ENCODE peak calls at places on chromosomes 12 and 14, in four cellular contexts. One of them, this sample, is unnamed.

GRCh38 chr12:30796508-30796780 is 41.7 kb upstream of the CAPRIN2 start:
- DNase-seq in K562: peak
- DNase-seq in HepG2: no peak
- DNase-seq in GM12878: no peak
- DNase-seq in this sample: peak

GRCh38 chr12:108899145-108899544 is 19.3 kb downstream of the DAO start:
- DNase-seq in K562: no peak
- DNase-seq in GM12878: no peak
- DNase-seq in HepG2: no peak
- DNase-seq in this sample: no peak

GRCh38 chr14:28142400-28143015 is 624.1 kb upstream of the FOXG1 start:
- DNase-seq in HepG2: no peak
- DNase-seq in GM12878: no peak
- DNase-seq in K562: no peak
- DNase-seq in this sample: peak

GRCh38 chr14:72513994-72514659 is 379.8 kb downstream of the DPF3 start:
- DNase-seq in K562: peak
- DNase-seq in HepG2: peak
- DNase-seq in GM12878: no peak
- DNase-seq in this sample: peak

GRCh38 chr12:115075552-115076170 is 391.7 kb upstream of the TBX3 start:
- DNase-seq in K562: peak
- DNase-seq in HepG2: no peak
- DNase-seq in GM12878: no peak
- DNase-seq in this sample: no peak

GRCh38 chr14:24441904-24442239 is 704 bp downstream of the SDR39U1 start:
- DNase-seq in GM12878: no peak
- DNase-seq in HepG2: no peak
- DNase-seq in K562: no peak
- DNase-seq in this sample: no peak

GRCh38 chr14:33986804-33987203 is 35.9 kb upstream of the EGLN3 start:
- DNase-seq in GM12878: no peak
- DNase-seq in K562: no peak
- DNase-seq in HepG2: no peak
- DNase-seq in this sample: no peak

GRCh38 chr14:73755434-73756014 is 41.3 kb upstream of the PNMA1 start:
- DNase-seq in GM12878: no peak
- DNase-seq in HepG2: no peak
- DNase-seq in K562: peak
- DNase-seq in this sample: no peak

GRCh38 chr12:132427177-132427725 is 62.7 kb upstream of the FBRSL1 start:
- DNase-seq in K562: no peak
- DNase-seq in GM12878: no peak
- DNase-seq in HepG2: no peak
- DNase-seq in this sample: no peak

GRCh38 chr12:45034861-45035265 is 16.0 kb downstream of the DBX2 start:
- DNase-seq in K562: no peak
- DNase-seq in GM12878: no peak
- DNase-seq in HepG2: no peak
- DNase-seq in this sample: no peak

GRCh38 chr12:41919526-41920305 is 225.0 kb downstream of the GXYLT1 start:
- DNase-seq in HepG2: no peak
- DNase-seq in GM12878: no peak
- DNase-seq in K562: no peak
- DNase-seq in this sample: no peak

GRCh38 chr14:100305446-100306255 is 593 bp downstream of the SLC25A29 start:
- DNase-seq in GM12878: no peak
- DNase-seq in HepG2: no peak
- DNase-seq in K562: peak
- DNase-seq in this sample: no peak

GRCh38 chr12:2963154-2963759 is 4.1 kb downstream of the TEAD4 start:
- DNase-seq in HepG2: peak
- DNase-seq in GM12878: no peak
- DNase-seq in K562: no peak
- DNase-seq in this sample: no peak

GRCh38 chr12:22117551-22117950 is 71.5 kb downstream of the CMAS start:
- DNase-seq in K562: no peak
- DNase-seq in HepG2: no peak
- DNase-seq in GM12878: no peak
- DNase-seq in this sample: no peak

GRCh38 chr14:30621354-30621953 is 665 bp upstream of the SCFD1 start:
- DNase-seq in HepG2: peak
- DNase-seq in GM12878: no peak
- DNase-seq in K562: peak
- DNase-seq in this sample: peak

GRCh38 chr14:70317969-70318634 is 41.4 kb downstream of the COX16 start:
- DNase-seq in GM12878: peak
- DNase-seq in K562: peak
- DNase-seq in HepG2: peak
- DNase-seq in this sample: peak

GRCh38 chr12:103566398-103566797 is 20.7 kb upstream of the STAB2 start:
- DNase-seq in GM12878: no peak
- DNase-seq in K562: no peak
- DNase-seq in HepG2: no peak
- DNase-seq in this sample: no peak

GRCh38 chr12:103558879-103559278 is 28.2 kb upstream of the STAB2 start:
- DNase-seq in K562: no peak
- DNase-seq in GM12878: no peak
- DNase-seq in HepG2: no peak
- DNase-seq in this sample: no peak

GRCh38 chr12:103556890-103557667 is 30.0 kb upstream of the STAB2 start:
- DNase-seq in K562: no peak
- DNase-seq in GM12878: no peak
- DNase-seq in HepG2: no peak
- DNase-seq in this sample: no peak

GRCh38 chr12:103561174-103561573 is 25.9 kb upstream of the STAB2 start:
- DNase-seq in GM12878: no peak
- DNase-seq in K562: no peak
- DNase-seq in HepG2: no peak
- DNase-seq in this sample: no peak

GRCh38 chr12:103560604-103561101 is 26.4 kb upstream of the STAB2 start:
- DNase-seq in GM12878: no peak
- DNase-seq in HepG2: peak
- DNase-seq in K562: no peak
- DNase-seq in this sample: no peak
- TF ChIP-seq BHLHE40 in GM12878: no peak
- TF ChIP-seq BHLHE40 in HepG2: no peak
- TF ChIP-seq BHLHE40 in K562: no peak
- TF ChIP-seq BHLHE40 in this sample: no peak

GRCh38 chr12:52078276-52078675 is 1.2 kb upstream of the SMIM41 start:
- DNase-seq in GM12878: no peak
- DNase-seq in K562: no peak
- DNase-seq in HepG2: no peak
- DNase-seq in this sample: no peak
- TF ChIP-seq SP1 in GM12878: no peak
- TF ChIP-seq SP1 in K562: no peak
- TF ChIP-seq SP1 in HepG2: no peak
- TF ChIP-seq SP1 in this sample: no peak

GRCh38 chr12:76446090-76446489 is 97.9 kb upstream of the BBS10 start:
- DNase-seq in GM12878: no peak
- DNase-seq in HepG2: no peak
- DNase-seq in K562: no peak
- DNase-seq in this sample: no peak

GRCh38 chr12:76449993-76450392 is 101.8 kb upstream of the BBS10 start:
- DNase-seq in GM12878: no peak
- DNase-seq in K562: no peak
- DNase-seq in HepG2: no peak
- DNase-seq in this sample: no peak

GRCh38 chr12:76451528-76451927 is 103.3 kb upstream of the BBS10 start:
- DNase-seq in HepG2: peak
- DNase-seq in GM12878: no peak
- DNase-seq in K562: no peak
- DNase-seq in this sample: no peak

GRCh38 chr12:76449572-76449971 is 101.4 kb upstream of the BBS10 start:
- DNase-seq in GM12878: no peak
- DNase-seq in HepG2: no peak
- DNase-seq in K562: no peak
- DNase-seq in this sample: no peak

DNA sequence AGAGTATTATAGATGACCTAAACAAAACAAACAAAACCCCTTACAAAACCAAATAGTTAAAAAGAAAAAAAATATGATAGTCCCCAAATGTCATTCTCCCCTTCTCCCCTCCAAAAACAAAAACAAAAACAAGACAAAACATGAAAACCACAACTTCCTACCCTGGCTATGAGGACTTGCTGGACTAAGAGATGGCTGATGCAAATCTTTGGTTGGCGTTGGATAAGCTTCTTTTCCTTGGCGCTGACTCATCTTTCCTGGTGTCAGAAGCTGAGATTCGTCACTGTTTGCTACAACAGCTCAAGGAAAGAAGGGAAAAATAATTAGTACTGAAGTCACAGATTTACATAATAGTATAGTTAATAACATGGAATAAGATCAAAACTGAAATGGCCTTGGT is 102.5 kb upstream of the BBS10 start:
- DNase-seq in GM12878: no peak
- DNase-seq in K562: peak
- DNase-seq in HepG2: no peak
- DNase-seq in this sample: no peak
- TF ChIP-seq FOXM1 in GM12878: no peak
- TF ChIP-seq FOXM1 in K562: no peak
- TF ChIP-seq FOXM1 in HepG2: no peak
- TF ChIP-seq FOXM1 in this sample: no peak

DNA sequence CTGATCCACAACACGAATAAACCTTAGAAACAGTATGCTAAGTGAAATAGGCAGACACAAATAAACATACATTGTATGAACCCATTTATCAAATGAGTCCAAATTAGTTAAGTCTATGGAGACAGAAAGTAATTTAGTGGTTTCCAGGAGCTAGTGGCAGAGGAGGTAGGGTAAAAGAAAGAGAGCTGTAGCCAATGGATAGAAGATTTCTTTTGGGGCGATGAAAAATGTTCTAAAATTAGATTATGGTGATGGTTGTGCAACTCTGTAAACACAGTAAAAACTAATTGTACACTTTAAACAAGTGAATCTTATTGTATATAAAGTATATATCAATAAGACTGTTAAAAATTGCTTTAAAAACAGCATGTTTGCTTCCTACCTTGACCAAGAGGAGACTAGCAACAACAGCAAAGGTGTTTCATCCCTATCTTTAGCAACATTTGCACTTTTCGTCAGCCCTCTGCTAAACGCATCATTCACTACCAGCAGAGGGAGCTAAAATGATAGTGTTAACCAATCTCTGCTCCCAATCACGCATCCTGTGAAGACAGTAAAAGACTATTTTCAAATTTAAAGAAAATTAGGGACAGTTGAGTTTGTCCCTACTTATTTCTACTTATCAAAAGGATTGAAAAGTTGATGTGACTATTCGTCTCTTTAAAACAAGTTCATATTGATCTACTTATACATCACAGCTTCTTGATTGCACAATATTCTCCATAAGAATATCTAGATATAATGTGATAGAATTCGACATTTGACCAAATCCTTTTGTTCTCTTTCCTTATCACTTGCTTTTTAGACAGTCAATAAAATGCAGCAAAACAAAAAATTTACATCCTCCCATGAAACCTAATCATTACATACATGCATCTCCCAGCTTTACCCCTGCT is 24.0 kb upstream of the LGR5 start:
- DNase-seq in HepG2: peak
- DNase-seq in GM12878: peak
- DNase-seq in K562: peak
- DNase-seq in this sample: peak
- TF ChIP-seq BHLHE40 in HepG2: no peak
- TF ChIP-seq BHLHE40 in GM12878: no peak
- TF ChIP-seq BHLHE40 in K562: no peak
- TF ChIP-seq BHLHE40 in this sample: no peak

GRCh38 chr12:51689972-51690371 is 98.9 kb downstream of the SCN8A start:
- DNase-seq in GM12878: no peak
- DNase-seq in HepG2: no peak
- DNase-seq in K562: no peak
- DNase-seq in this sample: no peak

GRCh38 chr12:51695241-51696010 is 104.4 kb downstream of the SCN8A start:
- DNase-seq in GM12878: no peak
- DNase-seq in HepG2: no peak
- DNase-seq in K562: no peak
- DNase-seq in this sample: no peak

GRCh38 chr12:51692016-51692415 is 101.0 kb downstream of the SCN8A start:
- DNase-seq in HepG2: no peak
- DNase-seq in GM12878: no peak
- DNase-seq in K562: no peak
- DNase-seq in this sample: no peak

GRCh38 chr12:51693569-51693968 is 102.5 kb downstream of the SCN8A start:
- DNase-seq in HepG2: no peak
- DNase-seq in K562: no peak
- DNase-seq in GM12878: no peak
- DNase-seq in this sample: no peak

DNA sequence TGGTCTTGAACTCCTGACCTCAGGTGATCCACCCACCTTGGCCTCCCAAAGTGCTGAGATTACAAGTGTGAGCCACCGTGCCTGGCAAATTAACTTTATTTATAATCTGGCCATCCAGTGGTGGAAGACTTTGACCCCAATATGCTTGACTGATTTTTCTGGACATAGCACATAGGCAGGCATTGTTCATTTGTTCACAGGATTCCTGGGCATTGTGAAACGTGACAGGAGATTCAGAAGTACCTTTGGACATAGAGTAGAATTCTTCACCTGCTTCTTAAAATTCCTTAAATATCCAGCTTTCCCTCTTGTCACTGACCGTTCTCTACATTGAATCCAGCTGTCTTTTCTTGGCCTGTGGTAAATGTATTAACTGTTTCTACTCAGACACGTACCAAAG is 103.1 kb downstream of the SCN8A start:
- DNase-seq in HepG2: peak
- DNase-seq in K562: no peak
- DNase-seq in GM12878: no peak
- DNase-seq in this sample: no peak
- TF ChIP-seq SP1 in HepG2: no peak
- TF ChIP-seq SP1 in K562: no peak
- TF ChIP-seq SP1 in GM12878: no peak
- TF ChIP-seq SP1 in this sample: no peak

GRCh38 chr12:13307143-13307831 is 110.8 kb downstream of the EMP1 start:
- DNase-seq in GM12878: no peak
- DNase-seq in K562: no peak
- DNase-seq in HepG2: no peak
- DNase-seq in this sample: no peak
- TF ChIP-seq FOXM1 in GM12878: no peak
- TF ChIP-seq FOXM1 in K562: no peak
- TF ChIP-seq FOXM1 in HepG2: no peak
- TF ChIP-seq FOXM1 in this sample: no peak

DNA sequence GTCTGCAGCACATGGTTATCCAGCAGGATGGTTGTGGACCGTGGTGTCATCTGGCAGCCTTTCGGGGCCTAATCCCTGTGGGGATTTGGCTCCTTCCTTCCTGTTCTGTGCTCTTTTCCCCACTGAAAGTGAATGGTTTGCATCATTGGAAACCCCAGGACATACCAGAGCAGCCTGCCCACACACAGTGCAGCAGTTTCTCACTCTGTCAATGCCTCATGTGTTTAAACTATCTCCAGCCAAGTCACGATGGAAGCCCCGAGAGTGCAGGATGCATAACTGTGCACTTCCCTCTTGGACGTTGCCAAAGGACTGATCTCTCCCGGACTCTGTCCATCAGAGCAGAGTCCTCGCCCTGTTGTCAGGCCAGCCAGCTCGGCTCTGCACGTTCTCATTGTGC is 29.0 kb upstream of the AMN start:
- DNase-seq in GM12878: peak
- DNase-seq in HepG2: no peak
- DNase-seq in K562: no peak
- DNase-seq in this sample: no peak
- TF ChIP-seq BHLHE40 in GM12878: no peak
- TF ChIP-seq BHLHE40 in HepG2: no peak
- TF ChIP-seq BHLHE40 in K562: no peak
- TF ChIP-seq BHLHE40 in this sample: no peak

GRCh38 chr12:105803292-105803691 is 335.5 kb downstream of the NUAK1 start:
- DNase-seq in K562: no peak
- DNase-seq in HepG2: peak
- DNase-seq in GM12878: no peak
- DNase-seq in this sample: no peak
- TF ChIP-seq SP1 in K562: no peak
- TF ChIP-seq SP1 in HepG2: no peak
- TF ChIP-seq SP1 in GM12878: no peak
- TF ChIP-seq SP1 in this sample: no peak

This sample was measured in HEK293T.